ENCODE peak calls at places on chromosome 14, in four cellular contexts. One of them, this sample, is unnamed.

GRCh38 chr14:54929556-54929955 is 26.9 kb upstream of the GCH1 start:
- DNase-seq in uterus: no peak
- DNase-seq in transverse colon: no peak
- DNase-seq in thyroid gland: peak; percentile 56
- DNase-seq in this sample: no peak

GRCh38 chr14:95303107-95303506 is 16.6 kb downstream of the CLMN start:
- DNase-seq in uterus: no peak
- DNase-seq in transverse colon: no peak
- DNase-seq in thyroid gland: no peak
- DNase-seq in this sample: no peak

GRCh38 chr14:87005336-87005735 is 987.6 kb downstream of the GALC start:
- DNase-seq in uterus: no peak
- DNase-seq in transverse colon: no peak
- DNase-seq in thyroid gland: no peak
- DNase-seq in this sample: no peak

GRCh38 chr14:40129162-40129561 is 696.9 kb upstream of the FBXO33 start:
- DNase-seq in uterus: no peak
- DNase-seq in transverse colon: no peak
- DNase-seq in thyroid gland: no peak
- DNase-seq in this sample: no peak

GRCh38 chr14:87131879-87132278 is 861.1 kb downstream of the GALC start:
- DNase-seq in uterus: peak; percentile 29
- DNase-seq in transverse colon: no peak
- DNase-seq in thyroid gland: no peak
- DNase-seq in this sample: peak; percentile 91

GRCh38 chr14:94670692-94671285 is 58.6 kb downstream of the SERPINA3 start:
- DNase-seq in uterus: no peak
- DNase-seq in transverse colon: no peak
- DNase-seq in thyroid gland: no peak
- DNase-seq in this sample: no peak

GRCh38 chr14:102530828-102531478 is 21.4 kb upstream of the ANKRD9 start:
- DNase-seq in uterus: no peak
- DNase-seq in transverse colon: no peak
- DNase-seq in thyroid gland: peak; percentile 18
- DNase-seq in this sample: peak; percentile 73

GRCh38 chr14:70907996-70908917 is 998 bp downstream of the PCNX1 start:
- DNase-seq in uterus: peak; percentile 49
- DNase-seq in transverse colon: peak; percentile 41
- DNase-seq in thyroid gland: peak; percentile 72
- DNase-seq in this sample: peak; percentile 65

GRCh38 chr14:62844546-62844945 is 200.7 kb downstream of the KCNH5 start:
- DNase-seq in uterus: no peak
- DNase-seq in transverse colon: no peak
- DNase-seq in thyroid gland: no peak
- DNase-seq in this sample: no peak

GRCh38 chr14:50001146-50001998 is 108.5 kb downstream of the ARF6 start:
- DNase-seq in uterus: peak; percentile 44
- DNase-seq in transverse colon: peak; percentile 78
- DNase-seq in thyroid gland: peak; percentile 88
- DNase-seq in this sample: peak; percentile 92

GRCh38 chr14:60064491-60065072 is 27.1 kb upstream of the PCNX4 start:
- DNase-seq in uterus: no peak
- DNase-seq in transverse colon: no peak
- DNase-seq in thyroid gland: no peak
- DNase-seq in this sample: peak; percentile 46

GRCh38 chr14:100164808-100165207 is 5.4 kb upstream of the DEGS2 start:
- DNase-seq in uterus: no peak
- DNase-seq in transverse colon: no peak
- DNase-seq in thyroid gland: no peak
- DNase-seq in this sample: no peak

GRCh38 chr14:100168515-100168914 is 9.1 kb upstream of the DEGS2 start:
- DNase-seq in uterus: no peak
- DNase-seq in transverse colon: no peak
- DNase-seq in thyroid gland: no peak
- DNase-seq in this sample: no peak

GRCh38 chr14:100170880-100171279 is 11.4 kb upstream of the DEGS2 start:
- DNase-seq in uterus: no peak
- DNase-seq in transverse colon: no peak
- DNase-seq in thyroid gland: no peak
- DNase-seq in this sample: no peak

GRCh38 chr14:100165376-100165775 is 5.9 kb upstream of the DEGS2 start:
- DNase-seq in uterus: no peak
- DNase-seq in transverse colon: peak; percentile 55
- DNase-seq in thyroid gland: peak; percentile 50
- DNase-seq in this sample: no peak

DNA sequence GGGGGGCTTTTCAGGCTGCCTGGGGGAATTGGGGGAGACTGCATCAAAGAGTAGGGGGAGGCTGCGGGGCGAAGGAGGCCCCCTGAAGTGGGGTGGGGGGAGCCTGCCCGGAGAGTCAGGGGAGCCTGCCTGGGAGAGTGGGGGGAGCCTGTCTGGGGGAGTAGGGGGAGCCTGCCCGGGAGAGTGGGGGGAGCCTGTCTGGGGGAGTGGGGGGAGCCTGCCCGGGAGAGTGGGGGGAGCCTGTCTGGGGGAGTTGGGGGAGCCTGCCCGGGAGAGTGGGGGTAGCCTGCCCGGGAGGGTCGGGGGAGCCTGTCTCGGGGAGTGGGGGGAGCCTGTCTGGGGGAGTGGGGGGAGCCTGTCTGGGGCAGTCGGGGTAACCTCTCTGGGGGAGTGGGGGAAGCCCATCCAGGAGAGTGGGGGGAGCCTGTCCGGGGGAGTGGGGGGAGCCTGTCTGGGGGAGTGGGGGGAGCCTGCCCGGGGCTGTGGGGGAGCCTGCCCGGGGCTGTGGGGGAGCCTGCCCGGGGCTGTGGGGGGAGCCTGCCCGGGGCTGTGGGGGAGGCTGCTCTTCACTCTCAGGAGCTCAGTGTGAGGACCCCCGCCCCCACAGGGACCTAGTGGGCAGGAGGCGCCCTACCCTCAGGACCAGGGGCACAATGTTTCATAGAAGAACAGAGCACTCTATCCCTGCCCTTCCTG is 6.5 kb upstream of the DEGS2 start:
- DNase-seq in uterus: no peak
- DNase-seq in transverse colon: no peak
- DNase-seq in thyroid gland: no peak
- DNase-seq in this sample: no peak
- H3K4me3 ChIP-seq in uterus: peak overlapping the region; percentile 9
- H3K4me3 ChIP-seq in transverse colon: peak overlapping the region; percentile 18
- H3K4me3 ChIP-seq in thyroid gland: peak overlapping the region; percentile 12
- H3K4me3 ChIP-seq in this sample: no peak overlapping the region

GRCh38 chr14:36069535-36069900 is 107.0 kb downstream of the PTCSC3 start:
- DNase-seq in uterus: no peak
- DNase-seq in transverse colon: no peak
- DNase-seq in thyroid gland: peak; percentile 73
- DNase-seq in this sample: peak; percentile 62
- TF ChIP-seq CTCF in uterus: no peak
- TF ChIP-seq CTCF in transverse colon: peak; percentile 48
- TF ChIP-seq CTCF in thyroid gland: peak; percentile 89
- TF ChIP-seq CTCF in this sample: peak; percentile 73

DNA sequence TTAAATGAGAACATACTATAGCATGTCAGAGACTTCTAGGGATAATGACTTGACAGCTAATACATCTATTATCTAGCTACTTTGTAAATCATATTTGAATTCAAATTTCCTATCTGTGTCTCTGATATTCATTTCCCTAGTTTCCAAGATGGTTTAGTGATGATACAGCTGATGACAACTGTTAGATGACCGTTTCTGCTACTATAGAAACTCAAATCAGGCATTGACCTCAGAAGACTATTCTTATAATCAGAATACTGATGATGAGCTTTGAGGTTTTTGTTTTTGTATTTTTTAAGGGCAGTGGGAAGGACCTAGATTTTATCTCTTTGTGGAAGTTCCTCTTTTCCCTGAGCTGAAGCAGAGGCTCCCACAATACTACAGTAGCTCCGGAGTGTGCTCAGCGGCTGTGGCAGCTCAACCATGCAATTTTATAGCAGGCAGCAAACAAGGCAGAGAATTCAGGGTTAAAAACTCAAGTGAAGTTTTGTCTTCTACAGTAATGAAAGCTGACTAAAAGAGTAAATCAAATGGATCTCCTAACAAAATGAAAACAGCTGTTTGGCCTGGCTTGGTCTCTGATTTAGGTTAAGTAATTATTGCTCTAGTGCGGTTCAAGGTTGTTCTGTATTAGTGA is 145.1 kb downstream of the SLC25A21 start:
- DNase-seq in uterus: no peak
- DNase-seq in transverse colon: no peak
- DNase-seq in thyroid gland: no peak
- DNase-seq in this sample: no peak
- H3K36me3 ChIP-seq in uterus: no peaks in the 10 kb centered on the region
- H3K36me3 ChIP-seq in transverse colon: no peaks in the 10 kb centered on the region
- H3K36me3 ChIP-seq in thyroid gland: no peaks in the 10 kb centered on the region
- H3K36me3 ChIP-seq in this sample: no peaks in the 10 kb centered on the region

GRCh38 chr14:23631702-23632460 is 4.3 kb upstream of the DHRS2 start:
- DNase-seq in uterus: peak; percentile 71
- DNase-seq in transverse colon: peak; percentile 82
- DNase-seq in thyroid gland: peak; percentile 77
- DNase-seq in this sample: peak; percentile 94
- H3K4me3 ChIP-seq in uterus: no peak overlapping the region
- H3K4me3 ChIP-seq in transverse colon: no peak overlapping the region
- H3K4me3 ChIP-seq in thyroid gland: no peak overlapping the region
- H3K4me3 ChIP-seq in this sample: no peak overlapping the region

DNA sequence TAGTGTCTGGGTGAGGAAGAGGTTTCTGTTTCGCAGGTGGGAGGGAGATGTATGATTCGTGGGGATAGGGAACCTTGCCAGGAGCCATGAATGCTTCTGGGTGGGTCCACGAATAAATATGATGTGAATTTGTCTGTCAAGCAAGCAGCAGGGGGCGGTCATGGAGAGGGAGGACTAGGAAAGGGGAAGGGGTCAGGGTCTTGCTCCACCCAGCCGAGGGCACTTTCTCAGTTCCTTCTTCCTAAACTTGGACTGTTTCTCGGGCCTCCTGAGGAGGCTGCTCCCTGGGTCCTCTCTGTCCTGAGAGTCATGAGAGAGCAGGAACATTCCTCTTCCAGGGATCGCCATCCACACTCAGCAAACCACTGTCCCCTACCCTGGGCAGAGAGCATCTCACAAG is 72.4 kb downstream of the LGMN start:
- DNase-seq in uterus: no peak
- DNase-seq in transverse colon: peak; percentile 29
- DNase-seq in thyroid gland: no peak
- DNase-seq in this sample: no peak
- TF ChIP-seq CTCF in uterus: no peak
- TF ChIP-seq CTCF in transverse colon: no peak
- TF ChIP-seq CTCF in thyroid gland: no peak
- TF ChIP-seq CTCF in this sample: no peak

DNA sequence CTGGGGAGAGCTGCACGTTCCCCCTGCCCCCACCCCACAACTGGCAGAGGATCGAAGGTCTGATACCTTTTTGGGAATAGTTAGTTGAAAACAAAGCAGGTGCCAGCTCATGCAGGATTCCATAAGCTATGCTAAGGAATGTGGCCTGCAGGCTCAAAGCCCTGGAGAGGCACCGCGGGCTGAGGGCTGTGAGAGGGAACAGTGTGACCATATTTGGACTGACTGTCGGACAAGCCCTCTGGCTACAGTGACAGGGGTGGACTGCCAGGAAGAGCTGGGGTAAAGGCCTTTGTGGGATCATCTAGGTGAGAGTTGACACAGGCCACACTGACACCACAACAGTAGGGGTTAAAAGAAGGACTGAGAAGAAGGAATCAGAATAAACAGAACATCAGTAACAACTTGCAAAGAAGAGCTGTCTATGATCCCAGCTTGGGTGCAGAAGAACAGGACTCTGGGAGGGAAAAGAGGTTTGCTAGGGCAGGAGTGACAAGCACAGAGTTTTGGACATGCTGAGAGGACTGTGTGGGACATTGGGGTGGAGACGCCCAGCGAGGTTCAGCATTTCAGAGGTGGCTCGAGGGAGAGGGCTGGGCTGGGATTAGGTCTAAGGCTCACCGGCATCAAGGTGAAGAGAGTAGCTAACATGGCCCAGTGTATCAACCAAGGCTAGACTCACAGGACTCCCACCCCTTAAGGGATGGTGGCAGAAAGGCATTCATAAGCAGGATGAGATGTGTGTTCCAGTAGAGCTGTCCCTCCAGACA is 54.5 kb downstream of the ACTN1 start:
- DNase-seq in uterus: no peak
- DNase-seq in transverse colon: no peak
- DNase-seq in thyroid gland: no peak
- DNase-seq in this sample: no peak
- H3K36me3 ChIP-seq in uterus: no peaks in the 10 kb centered on the region
- H3K36me3 ChIP-seq in transverse colon: no peaks in the 10 kb centered on the region
- H3K36me3 ChIP-seq in thyroid gland: no peaks in the 10 kb centered on the region
- H3K36me3 ChIP-seq in this sample: peaks cover 33% of the 10 kb centered on the region

GRCh38 chr14:74231784-74232183 is 7.5 kb upstream of the VSX2 start:
- DNase-seq in uterus: no peak
- DNase-seq in transverse colon: no peak
- DNase-seq in thyroid gland: no peak
- DNase-seq in this sample: no peak

GRCh38 chr14:74239848-74240793 is 872 bp downstream of the VSX2 start:
- DNase-seq in uterus: no peak
- DNase-seq in transverse colon: no peak
- DNase-seq in thyroid gland: no peak
- DNase-seq in this sample: no peak

GRCh38 chr14:74238974-74239847 is at the start of gene VSX2:
- DNase-seq in uterus: no peak
- DNase-seq in transverse colon: no peak
- DNase-seq in thyroid gland: no peak
- DNase-seq in this sample: no peak

GRCh38 chr14:74237441-74237840 is 1.8 kb upstream of the VSX2 start:
- DNase-seq in uterus: no peak
- DNase-seq in transverse colon: no peak
- DNase-seq in thyroid gland: no peak
- DNase-seq in this sample: peak; percentile 24

GRCh38 chr14:74235017-74235416 is 4.2 kb upstream of the VSX2 start:
- DNase-seq in uterus: no peak
- DNase-seq in transverse colon: no peak
- DNase-seq in thyroid gland: no peak
- DNase-seq in this sample: no peak
- H3K4me3 ChIP-seq in uterus: no peak overlapping the region
- H3K4me3 ChIP-seq in transverse colon: no peak overlapping the region
- H3K4me3 ChIP-seq in thyroid gland: no peak overlapping the region
- H3K4me3 ChIP-seq in this sample: no peak overlapping the region

DNA sequence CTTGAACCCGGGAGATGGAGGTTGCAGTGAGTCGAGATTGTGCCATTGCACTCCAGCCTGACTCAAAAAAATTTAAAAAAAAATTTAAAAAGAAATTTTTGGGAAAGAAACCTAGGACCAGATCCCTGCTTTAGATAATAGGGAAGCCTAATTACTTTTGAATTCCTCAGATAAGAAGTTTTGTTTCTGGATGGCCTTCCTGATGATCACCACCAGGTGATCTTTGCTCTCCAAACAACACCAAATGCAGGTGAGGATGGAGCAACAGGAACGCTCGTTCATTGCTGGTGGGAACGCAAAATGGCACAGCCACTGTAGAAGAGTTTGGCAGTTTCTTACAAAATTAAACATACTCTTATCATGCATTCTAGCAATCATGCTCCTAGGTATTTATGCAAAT is 28.5 kb upstream of the KLC1 start:
- DNase-seq in uterus: no peak
- DNase-seq in transverse colon: no peak
- DNase-seq in thyroid gland: no peak
- DNase-seq in this sample: no peak
- TF ChIP-seq CTCF in uterus: no peak
- TF ChIP-seq CTCF in transverse colon: no peak
- TF ChIP-seq CTCF in thyroid gland: no peak
- TF ChIP-seq CTCF in this sample: no peak

GRCh38 chr14:103657466-103657865 is 28.5 kb downstream of the KLC1 start:
- DNase-seq in uterus: peak; percentile 40
- DNase-seq in transverse colon: no peak
- DNase-seq in thyroid gland: no peak
- DNase-seq in this sample: no peak
- H3K36me3 ChIP-seq in uterus: no peaks in the 10 kb centered on the region
- H3K36me3 ChIP-seq in transverse colon: peaks cover 5% of the 10 kb centered on the region
- H3K36me3 ChIP-seq in thyroid gland: peaks cover 56% of the 10 kb centered on the region
- H3K36me3 ChIP-seq in this sample: peaks cover 40% of the 10 kb centered on the region